ENCODE peak calls at places on chromosome 4, in seven cellular contexts. A, X, E, M, H, J and V are unnamed samples.
A peak's percentile ranks its signal among the peaks of the same experiment; 100 is the strongest.

GRCh38 chr4:25667931-25668557 is 12.4 kb downstream of the SLC34A2 start:
- DNase-seq in E (no peak), H (no peak), J (no peak), X (no peak), A (no peak), M (no peak), V (no peak)

GRCh38 chr4:139502312-139502946 is 48.5 kb downstream of the RAB33B start:
- DNase-seq in J (no peak), H (no peak), X (no peak), M (no peak), A (no peak), E (no peak), V (no peak)

GRCh38 chr4:166169111-166169510 is 296.1 kb downstream of the TLL1 start:
- DNase-seq in H (no peak), J (no peak), X (no peak), A (no peak), E (no peak), M (no peak), V (peak; percentile 0)

GRCh38 chr4:2971275-2971674 is 7.9 kb downstream of the GRK4 start:
- DNase-seq in E (no peak), H (no peak), A (no peak), J (no peak), M (no peak), X (no peak), V (no peak)

GRCh38 chr4:144716778-144717177 is 70.8 kb downstream of the HHIP start:
- DNase-seq in J (no peak), X (no peak), E (no peak), H (no peak), M (no peak), A (no peak), V (no peak)

GRCh38 chr4:70667710-70668535 is 1.6 kb upstream of the JCHAIN start:
- DNase-seq in E (no peak), M (no peak), J (no peak), X (no peak), A (no peak), H (no peak), V (no peak)

GRCh38 chr4:23476514-23477090 is 413.2 kb downstream of the PPARGC1A start:
- DNase-seq in H (no peak), E (no peak), X (no peak), A (no peak), M (no peak), J (no peak), V (no peak)

GRCh38 chr4:137300776-137301175 is 231.5 kb downstream of the PCDH18 start:
- DNase-seq in J (no peak), X (no peak), H (no peak), M (no peak), E (no peak), A (no peak), V (no peak)

GRCh38 chr4:88779431-88779830 is 81.8 kb upstream of the NAP1L5 start:
- DNase-seq in M (no peak), X (no peak), A (no peak), H (no peak), E (no peak), J (no peak), V (no peak)

GRCh38 chr4:7425171-7425570 is 9.6 kb downstream of the PSAPL1 start:
- DNase-seq in E (no peak), A (no peak), J (peak; percentile 16), H (no peak), X (no peak), M (no peak), V (peak; percentile 32)

GRCh38 chr4:150224896-150225591 is 146.8 kb downstream of the DCLK2 start:
- DNase-seq in X (no peak), H (no peak), A (no peak), J (no peak), M (no peak), E (no peak), V (peak; percentile 65)

GRCh38 chr4:105807496-105807895 is 87.8 kb upstream of the NPNT start:
- DNase-seq in M (no peak), A (no peak), H (no peak), X (no peak), J (no peak), E (no peak), V (no peak)

GRCh38 chr4:82842593-82842992 is 44.0 kb upstream of the SCD5 start:
- DNase-seq in A (no peak), M (no peak), J (peak; percentile 20), X (no peak), E (no peak), H (no peak), V (peak; percentile 24)

GRCh38 chr4:46123872-46124755 is at the start of gene GABRG1:
- DNase-seq in M (peak; percentile 23), A (no peak), H (no peak), J (no peak), X (no peak), E (no peak), V (peak; percentile 11)

GRCh38 chr4:151576627-151577026 is 167.7 kb downstream of the FHIP1A start:
- DNase-seq in E (no peak), H (no peak), M (no peak), J (no peak), X (no peak), A (no peak), V (no peak)

GRCh38 chr4:74320559-74321118 is 12.4 kb downstream of the EPGN start:
- DNase-seq in E (no peak), A (no peak), M (peak; percentile 45), X (no peak), J (peak; percentile 7), H (no peak), V (peak; percentile 10)

GRCh38 chr4:138910201-138910913 is 105.2 kb upstream of the NOCT start:
- DNase-seq in E (no peak), X (no peak), J (peak; percentile 52), M (peak; percentile 94), A (no peak), H (no peak), V (no peak)

GRCh38 chr4:156931267-156931666 is 40.3 kb downstream of the PDGFC start:
- DNase-seq in A (no peak), J (no peak), M (no peak), X (no peak), E (no peak), H (no peak), V (no peak)

GRCh38 chr4:14264437-14264836 is 636.9 kb upstream of the BOD1L1 start:
- DNase-seq in M (no peak), A (no peak), J (no peak), X (no peak), H (no peak), E (no peak), V (peak; percentile 0)

GRCh38 chr4:103415801-103416200 is 217.7 kb upstream of the CENPE start:
- DNase-seq in J (no peak), M (no peak), X (no peak), A (no peak), H (no peak), E (no peak), V (no peak)

GRCh38 chr4:11506194-11506593 is 77.5 kb upstream of the HS3ST1 start:
- DNase-seq in A (no peak), M (no peak), J (no peak), X (no peak), E (no peak), H (no peak), V (no peak)

GRCh38 chr4:127141857-127142256 is 490.9 kb upstream of the INTU start:
- DNase-seq in X (no peak), A (no peak), H (no peak), M (no peak), E (no peak), J (no peak), V (no peak)

GRCh38 chr4:83905952-83906351 is 370.0 kb downstream of the GPAT3 start:
- DNase-seq in J (no peak), M (no peak), H (no peak), A (no peak), E (no peak), X (no peak), V (peak; percentile 6)

GRCh38 chr4:3207531-3208037 is 41.4 kb upstream of the MSANTD1 start:
- DNase-seq in E (no peak), A (no peak), H (no peak), J (peak; percentile 44), M (no peak), X (no peak), V (no peak)

GRCh38 chr4:26298198-26298950 is 22.4 kb upstream of the RBPJ start:
- DNase-seq in A (no peak), J (no peak), M (no peak), H (no peak), E (no peak), X (no peak), V (peak; percentile 22)

GRCh38 chr4:169254546-169254983 is 16.2 kb downstream of the SH3RF1 start:
- DNase-seq in J (no peak), E (no peak), X (no peak), H (no peak), M (no peak), A (no peak), V (no peak)

GRCh38 chr4:40940317-40940720 is 190.6 kb downstream of the NSUN7 start:
- DNase-seq in J (no peak), X (no peak), H (no peak), E (no peak), A (no peak), M (no peak), V (no peak)

GRCh38 chr4:992297-993110 is 700 bp downstream of the SLC26A1 start:
- DNase-seq in M (no peak), H (no peak), A (no peak), X (no peak), J (no peak), E (no peak), V (no peak)

GRCh38 chr4:15956179-15956850 is 6.7 kb downstream of the FGFBP2 start:
- DNase-seq in E (peak; percentile 44), H (peak; percentile 62), A (peak; percentile 62), M (peak; percentile 21), X (peak; percentile 75), J (peak; percentile 73), V (peak; percentile 81)

GRCh38 chr4:52594961-52595360 is 64.1 kb downstream of the USP46 start:
- DNase-seq in E (no peak), M (peak; percentile 29), A (no peak), H (no peak), J (no peak), X (no peak), V (no peak)

GRCh38 chr4:32025840-32026459 is 1305.8 kb downstream of the PCDH7 start:
- DNase-seq in J (no peak), M (no peak), X (no peak), E (no peak), A (no peak), H (no peak), V (no peak)

GRCh38 chr4:60134106-60134505 is 1066.0 kb upstream of the ADGRL3 start:
- DNase-seq in A (no peak), M (no peak), H (no peak), J (no peak), E (no peak), X (no peak), V (no peak)

GRCh38 chr4:38928886-38929285 is 61.3 kb downstream of the FAM114A1 start:
- DNase-seq in M (no peak), A (no peak), H (no peak), E (no peak), J (no peak), X (no peak), V (no peak)

GRCh38 chr4:87911252-87911774 is 64.2 kb upstream of the SPP1 start:
- DNase-seq in X (no peak), J (no peak), A (no peak), M (no peak), E (no peak), H (no peak), V (no peak)

GRCh38 chr4:94332983-94333590 is 9.5 kb downstream of the HPGDS start:
- DNase-seq in J (no peak), E (no peak), X (no peak), H (no peak), M (no peak), A (no peak), V (peak; percentile 65)

GRCh38 chr4:68490826-68491457 is 43.7 kb downstream of the TMPRSS11E start:
- DNase-seq in X (no peak), H (no peak), A (no peak), J (no peak), M (no peak), E (no peak), V (no peak)

GRCh38 chr4:127783971-127784519 is 1.9 kb downstream of the HSPA4L start:
- DNase-seq in H (no peak), X (no peak), A (no peak), M (no peak), J (no peak), E (no peak), V (no peak)